ENCODE peak calls at places on chromosomes 11 and 22, in seven cellular contexts. N is AG09309; R is activated CD4-positive, alpha-beta T cell treated with anti-CD3 and anti-CD28 coated beads, Interleukin-2, amount 50 U/mL, for 48 hours; W is lower lobe of right lung; O is frontal cortex; I is endodermal cell; M is ACHN. B is an unnamed sample.

GRCh38 chr22:46607483-46608114 is 12.6 kb upstream of the GRAMD4 start:
- DNase-seq in R (no peak), W (peak), O (no peak), N (no peak), M (no peak), I (no peak), B (no peak)

GRCh38 chr11:128716661-128717210 is 22.9 kb downstream of the FLI1 start:
- DNase-seq in R (peak), W (no peak), O (no peak), I (no peak), N (no peak), M (no peak), B (no peak)

GRCh38 chr22:35540600-35541253 is at the start of gene RASD2:
- DNase-seq in M (peak), R (peak), I (peak), W (no peak), O (peak), N (no peak), B (no peak)

GRCh38 chr22:37148031-37148651 is 1.6 kb downstream of the IL2RB start:
- DNase-seq in N (no peak), O (no peak), M (no peak), R (peak), I (no peak), W (no peak), B (no peak)

GRCh38 chr11:60951611-60951908 is 416 bp downstream of the SLC15A3 start:
- DNase-seq in M (no peak), W (no peak), O (no peak), I (no peak), R (peak), N (no peak), B (no peak)

GRCh38 chr22:35480143-35480542 is 60.5 kb upstream of the RASD2 start:
- DNase-seq in W (no peak), O (no peak), R (no peak), M (peak), N (no peak), I (no peak), B (no peak)

GRCh38 chr11:8290122-8290810 is 26.6 kb upstream of the LMO1 start:
- DNase-seq in N (no peak), W (no peak), R (no peak), I (no peak), O (no peak), M (no peak), B (no peak)

GRCh38 chr11:59556115-59556882 is 45.0 kb downstream of the OR4D9 start:
- DNase-seq in O (no peak), W (no peak), I (peak), R (peak), M (peak), N (no peak), B (no peak)

GRCh38 chr11:117986981-117987495 is 844 bp downstream of the IL10RA start:
- DNase-seq in I (peak), W (no peak), M (no peak), O (no peak), R (peak), N (no peak), B (no peak)

B was measured in BJ.